ENCODE peak calls at places on chromosomes 11 and 22, in five cellular contexts. C is pancreas, U is bronchial epithelial cell, D is heart left ventricle, J is Panc1. K is an unnamed sample.

GRCh38 chr11:12150831-12151382 is 40.5 kb downstream of the MICAL2 start:
- DNase-seq in D (no peak), U (peak; percentile 39), J (no peak), C (no peak), K (peak; percentile 78)

GRCh38 chr11:97743205-97743742 is 1277.5 kb upstream of the CNTN5 start:
- DNase-seq in U (peak; percentile 84), J (no peak), C (no peak), D (no peak), K (no peak)

GRCh38 chr22:46350111-46350510 is 14.6 kb downstream of the TRMU start:
- DNase-seq in D (no peak), J (no peak), C (no peak), U (no peak), K (no peak)

GRCh38 chr11:120773501-120774031 is 250.3 kb upstream of the TBCEL start:
- DNase-seq in U (peak; percentile 1), C (no peak), J (no peak), D (no peak), K (no peak)

GRCh38 chr22:35854334-35854733 is 136.7 kb downstream of the APOL5 start:
- DNase-seq in U (no peak), C (no peak), J (no peak), D (no peak), K (no peak)

GRCh38 chr11:6631356-6631890 is 12.2 kb upstream of the TPP1 start:
- DNase-seq in C (no peak), J (no peak), U (no peak), D (no peak), K (no peak)

GRCh38 chr11:110763249-110764011 is 51.2 kb upstream of the ARHGAP20 start:
- DNase-seq in D (no peak), J (no peak), U (no peak), C (peak; percentile 31), K (no peak)

GRCh38 chr11:117443269-117444186 is 115.9 kb downstream of the CEP164 start:
- DNase-seq in D (peak; percentile 49), C (peak; percentile 74), J (no peak), U (no peak), K (peak; percentile 25)

GRCh38 chr22:24950272-24950902 is 2.1 kb upstream of the KIAA1671 start:
- DNase-seq in D (no peak), C (no peak), U (peak; percentile 70), J (no peak), K (no peak)

GRCh38 chr22:22348127-22348814 is 103.7 kb downstream of the VPREB1 start:
- DNase-seq in C (no peak), J (no peak), D (no peak), U (peak; percentile 7), K (no peak)

GRCh38 chr11:112321521-112322172 is 61.0 kb upstream of the PLET1 start:
- DNase-seq in J (no peak), D (no peak), U (peak; percentile 99), C (peak; percentile 78), K (peak; percentile 5)

GRCh38 chr22:39627865-39628562 is 57.5 kb downstream of the CACNA1I start:
- DNase-seq in J (no peak), D (no peak), U (no peak), C (no peak), K (no peak)

GRCh38 chr11:134508219-134508990 is 96.4 kb upstream of the B3GAT1 start:
- DNase-seq in U (no peak), J (no peak), C (no peak), D (no peak), K (no peak)

GRCh38 chr11:126163074-126163700 is 48.3 kb downstream of the RPUSD4 start:
- DNase-seq in J (no peak), U (peak; percentile 52), C (no peak), D (no peak), K (no peak)

GRCh38 chr11:2535673-2536439 is 91.0 kb downstream of the KCNQ1 start:
- DNase-seq in C (peak; percentile 27), J (no peak), U (no peak), D (no peak), K (no peak)

GRCh38 chr11:746289-747175 is 732 bp upstream of the TALDO1 start:
- DNase-seq in U (peak; percentile 28), J (no peak), D (no peak), C (no peak), K (peak; percentile 62)

GRCh38 chr11:76685841-76686240 is 15.3 kb upstream of the LRRC32 start:
- DNase-seq in D (no peak), U (no peak), C (no peak), J (no peak), K (no peak)

GRCh38 chr22:45911601-45912271 is 65.2 kb downstream of the WNT7B start:
- DNase-seq in D (peak; percentile 66), J (no peak), U (peak; percentile 65), C (peak; percentile 60), K (no peak)

GRCh38 chr11:83601201-83601992 is 315.2 kb upstream of the CCDC90B start:
- DNase-seq in D (no peak), C (peak; percentile 14), U (no peak), J (no peak), K (no peak)

GRCh38 chr11:40289370-40289769 is 1170.1 kb downstream of the LRRC4C start:
- DNase-seq in J (no peak), U (no peak), D (no peak), C (no peak), K (no peak)

GRCh38 chr11:40290031-40290650 is 1169.3 kb downstream of the LRRC4C start:
- DNase-seq in C (no peak), U (peak; percentile 42), D (no peak), J (no peak), K (no peak)

GRCh38 chr11:40288212-40288803 is 1171.1 kb downstream of the LRRC4C start:
- DNase-seq in U (no peak), D (no peak), C (no peak), J (no peak), K (no peak)

GRCh38 chr11:40285520-40285919 is 1173.9 kb downstream of the LRRC4C start:
- DNase-seq in U (no peak), J (no peak), C (no peak), D (no peak), K (no peak)

DNA sequence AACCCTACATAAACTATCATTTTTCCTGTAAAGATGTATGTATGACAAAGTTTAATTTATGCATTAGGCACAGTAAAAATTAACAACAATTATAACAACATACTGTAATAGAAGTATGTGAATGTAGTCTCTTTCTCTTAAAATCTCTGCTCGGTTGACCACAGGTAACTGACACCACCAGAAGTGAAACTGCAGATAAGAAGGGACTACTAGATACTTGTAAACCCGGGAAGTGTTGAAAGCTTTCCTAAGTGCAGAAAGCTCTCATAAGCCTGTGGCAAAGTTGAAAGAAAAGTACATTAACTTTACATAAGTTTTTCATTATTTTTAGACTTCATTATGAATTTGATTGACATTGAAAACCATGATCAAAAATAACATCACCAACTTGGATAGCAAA is 1173.3 kb downstream of the LRRC4C start:
- DNase-seq in D (no peak), J (no peak), C (no peak), U (no peak), K (no peak)
- TF ChIP-seq CTCF in D (no peak), J (no peak), C (no peak), U (no peak), K (no peak)

GRCh38 chr11:122653911-122654310 is 1.6 kb upstream of the UBASH3B start:
- DNase-seq in J (no peak), U (peak; percentile 32), D (no peak), C (no peak), K (no peak)

GRCh38 chr11:122656073-122656630 is 630 bp downstream of the UBASH3B start:
- DNase-seq in C (peak; percentile 61), U (peak; percentile 44), D (peak; percentile 47), J (no peak), K (peak; percentile 67)

GRCh38 chr11:122659676-122660571 is 4.4 kb downstream of the UBASH3B start:
- DNase-seq in C (no peak), D (no peak), J (no peak), U (no peak), K (no peak)

GRCh38 chr11:122655527-122656072 is at the start of gene UBASH3B:
- DNase-seq in C (peak; percentile 76), D (peak; percentile 80), U (peak; percentile 88), J (peak; percentile 57), K (peak; percentile 76)

DNA sequence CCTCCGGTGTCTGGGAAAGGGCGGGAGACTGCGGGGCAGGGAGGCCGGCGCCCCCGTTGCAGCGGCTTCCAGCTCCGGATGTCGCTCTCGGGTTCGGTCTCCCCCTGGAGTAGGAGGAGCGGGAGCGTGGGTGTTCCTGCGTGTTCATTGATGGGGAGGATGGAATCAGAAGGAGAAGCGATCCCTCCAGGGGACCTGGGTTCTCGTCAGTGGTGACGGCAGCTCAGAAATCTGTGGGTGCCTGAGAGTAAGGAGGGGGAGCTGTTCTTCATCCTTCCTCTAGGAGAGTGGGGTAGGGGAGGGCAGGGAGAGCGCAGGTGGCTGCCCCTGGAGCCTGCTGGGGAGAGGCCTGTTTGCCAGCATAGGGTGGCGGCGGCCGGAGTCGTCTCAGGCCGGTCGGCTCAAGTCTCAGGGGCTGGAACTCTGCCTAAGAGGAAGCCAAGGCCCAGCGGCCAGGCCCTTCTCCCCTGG is 1.1 kb downstream of the UBASH3B start:
- DNase-seq in J (no peak), U (peak; percentile 33), D (peak; percentile 44), C (peak; percentile 43), K (peak; percentile 59)
- TF ChIP-seq CTCF in J (no peak), U (peak; percentile 9), D (no peak), C (no peak), K (no peak)

GRCh38 chr11:69971741-69972140 is 106.4 kb upstream of the ANO1 start:
- DNase-seq in C (no peak), D (no peak), U (no peak), J (no peak), K (peak; percentile 13)

GRCh38 chr11:69968407-69969347 is 109.4 kb upstream of the ANO1 start:
- DNase-seq in C (no peak), D (no peak), J (no peak), U (no peak), K (no peak)

GRCh38 chr11:69972351-69972802 is 105.7 kb upstream of the ANO1 start:
- DNase-seq in C (no peak), J (no peak), U (peak; percentile 18), D (no peak), K (peak; percentile 18)

GRCh38 chr11:69970785-69971535 is 107.2 kb upstream of the ANO1 start:
- DNase-seq in J (no peak), D (no peak), U (no peak), C (no peak), K (no peak)

GRCh38 chr11:69969890-69970784 is 108.0 kb upstream of the ANO1 start:
- DNase-seq in C (no peak), J (no peak), U (no peak), D (no peak), K (peak; percentile 34)
- TF ChIP-seq CTCF in C (no peak), J (no peak), U (no peak), D (no peak), K (no peak)

GRCh38 chr11:18650353-18650752 is 16.2 kb upstream of the SPTY2D1 start:
- DNase-seq in D (no peak), C (no peak), U (no peak), J (no peak), K (no peak)

DNA sequence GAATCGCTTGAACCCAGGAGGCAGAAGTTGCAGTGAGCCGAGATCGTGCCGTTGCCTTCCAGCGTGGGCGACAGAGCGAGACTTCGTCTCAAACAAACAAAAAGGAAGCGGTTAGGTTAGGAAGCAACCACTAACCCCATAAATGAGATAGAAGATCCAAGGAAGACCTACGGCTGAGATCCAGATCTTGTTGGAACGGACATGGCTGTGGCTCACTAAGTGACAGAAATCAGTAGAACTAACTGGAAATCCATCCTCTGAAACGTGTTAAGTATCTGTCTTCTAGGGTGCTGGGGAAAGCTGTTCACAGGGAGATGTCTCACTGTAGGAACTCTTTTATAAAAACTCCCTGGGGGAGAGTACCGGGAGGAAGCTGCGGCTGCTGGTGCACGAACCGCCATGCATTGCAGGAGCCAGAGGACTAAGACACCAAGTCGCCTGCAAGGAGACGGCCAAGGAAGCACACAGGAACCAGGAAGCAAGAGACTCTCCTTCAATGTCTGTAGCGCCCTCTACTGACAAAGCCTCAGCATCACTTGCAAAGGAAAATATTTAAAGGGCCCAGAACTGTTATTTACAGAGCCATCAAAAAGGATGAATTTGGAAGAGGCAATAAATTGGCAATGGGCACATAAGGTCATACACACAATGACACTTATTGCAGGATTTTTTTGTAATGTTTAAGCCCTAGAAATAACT is 16.9 kb upstream of the SPTY2D1 start:
- DNase-seq in D (peak; percentile 18), C (no peak), J (no peak), U (peak; percentile 26), K (peak; percentile 65)
- TF ChIP-seq CTCF in D (peak; percentile 35), C (peak; percentile 4), J (peak; percentile 82), U (peak; percentile 42), K (peak; percentile 65)

K was measured in activated CD8-positive, alpha-beta T cell treated with anti-CD3 and anti-CD28 coated beads for 36 hours.